ENCODE peak calls at places on chromosomes 1 and 21, in four cellular contexts. A is GM06990, Z is PC-3, X is colonic mucosa. O is an unnamed sample.

GRCh38 chr1:19393051-19393450 is 80.9 kb downstream of the SLC66A1 start:
- DNase-seq in A (peak), Z (no peak), X (no peak), O (no peak)

GRCh38 chr1:59682405-59683080 is 132.2 kb upstream of the HOOK1 start:
- DNase-seq in A (no peak), Z (no peak), X (no peak), O (no peak)

GRCh38 chr1:109613396-109614147 is 5.8 kb downstream of the GNAT2 start:
- DNase-seq in A (no peak), Z (no peak), X (no peak), O (no peak)

GRCh38 chr1:174812656-174813055 is 187.1 kb upstream of the CACYBP start:
- DNase-seq in A (no peak), Z (peak), X (no peak), O (no peak)

GRCh38 chr1:39677645-39678044 is 5.7 kb upstream of the NT5C1A start:
- DNase-seq in A (no peak), Z (no peak), X (no peak), O (no peak)

GRCh38 chr21:36156815-36157670 is at the start of gene DOP1B:
- DNase-seq in A (no peak), Z (peak), X (peak), O (peak)

GRCh38 chr1:11316701-11317100 is 43.7 kb downstream of the UBIAD1 start:
- DNase-seq in A (no peak), Z (no peak), X (no peak), O (no peak)

GRCh38 chr1:232335261-232335660 is 294.7 kb downstream of the SIPA1L2 start:
- DNase-seq in A (no peak), Z (no peak), X (no peak), O (no peak)

GRCh38 chr1:94552071-94552586 is 10.6 kb upstream of the F3 start:
- DNase-seq in A (no peak), Z (peak), X (no peak), O (no peak)

GRCh38 chr1:2477309-2477708 is 1.2 kb downstream of the PLCH2 start:
- DNase-seq in A (no peak), Z (no peak), X (no peak), O (no peak)

GRCh38 chr1:58874757-58875755 is 91.2 kb upstream of the JUN start:
- DNase-seq in A (no peak), Z (peak), X (no peak), O (no peak)

GRCh38 chr1:161421456-161421855 is 53.8 kb upstream of the CFAP126 start:
- DNase-seq in A (no peak), Z (no peak), X (no peak), O (no peak)

GRCh38 chr1:170807432-170807831 is 127.9 kb upstream of the MROH9 start:
- DNase-seq in A (no peak), Z (peak), X (no peak), O (no peak)

GRCh38 chr1:77316966-77317365 is 35.1 kb downstream of the AK5 start:
- DNase-seq in A (no peak), Z (no peak), X (no peak), O (no peak)

GRCh38 chr1:8398086-8398485 is 80.2 kb downstream of the SLC45A1 start:
- DNase-seq in A (no peak), Z (no peak), X (no peak), O (no peak)

GRCh38 chr1:180151508-180151907 is 3.2 kb upstream of the QSOX1 start:
- DNase-seq in A (no peak), Z (peak), X (no peak), O (no peak)

GRCh38 chr1:20187103-20187812 is 940 bp upstream of the PLA2G2C start:
- DNase-seq in A (no peak), Z (peak), X (peak), O (no peak)

GRCh38 chr1:107153033-107153432 is 12.2 kb downstream of the NTNG1 start:
- DNase-seq in A (peak), Z (peak), X (no peak), O (no peak)

GRCh38 chr1:55012661-55013060 is 13.9 kb downstream of the BSND start:
- DNase-seq in A (no peak), Z (no peak), X (no peak), O (no peak)

GRCh38 chr1:94757931-94758330 is 62.2 kb upstream of the SLC44A3 start:
- DNase-seq in A (no peak), Z (no peak), X (no peak), O (no peak)

DNA sequence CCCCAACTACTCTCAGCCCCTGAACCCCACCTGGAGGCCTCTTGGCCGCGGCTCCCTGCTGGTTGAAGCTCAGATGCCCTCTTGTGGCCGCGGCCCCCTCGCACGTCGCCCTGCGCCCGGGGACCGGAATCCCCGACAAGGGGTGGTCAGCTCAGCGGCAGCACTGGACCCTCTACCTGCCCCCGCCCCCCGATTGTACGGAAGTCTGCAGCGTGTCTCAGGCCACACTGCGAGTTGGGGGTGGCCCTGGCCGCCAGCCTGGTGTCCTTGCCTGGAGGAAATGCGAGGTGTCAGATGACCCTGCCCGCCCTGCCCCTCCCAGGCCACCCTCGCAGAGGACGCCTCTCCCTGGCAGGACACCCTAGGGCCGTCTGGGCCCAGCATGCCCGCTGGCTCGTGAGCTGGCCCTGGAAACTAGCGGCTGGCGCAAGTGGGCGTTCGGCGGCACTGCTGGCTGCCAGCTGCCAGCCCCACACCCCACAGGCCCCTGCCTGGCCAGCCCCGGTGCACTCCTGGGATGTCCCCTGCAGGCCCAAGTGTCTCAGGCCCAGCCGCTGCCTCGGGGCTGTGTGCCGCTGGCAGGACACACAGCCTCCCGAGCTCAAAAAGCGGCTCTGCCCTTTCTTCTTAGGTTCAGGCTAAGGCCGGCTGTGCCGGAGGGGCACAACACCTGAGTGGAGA is 60.8 kb downstream of the EDN2 start:
- DNase-seq in A (no peak), Z (peak), X (no peak), O (no peak)
- TF ChIP-seq CTCF in A (peak), Z (peak), X (peak), O (peak)

GRCh38 chr21:24076179-24076578 is 1531.1 kb downstream of the MRPL39 start:
- DNase-seq in A (no peak), Z (peak), X (no peak), O (no peak)
- TF ChIP-seq CTCF in A (no peak), Z (peak), X (no peak), O (no peak)

GRCh38 chr1:44322367-44322766 is 32.7 kb downstream of the ERI3 start:
- DNase-seq in A (no peak), Z (no peak), X (no peak), O (no peak)
- TF ChIP-seq CTCF in A (no peak), Z (no peak), X (no peak), O (no peak)

GRCh38 chr1:223483511-223483910 is 90.3 kb downstream of the CCDC185 start:
- DNase-seq in A (no peak), Z (no peak), X (no peak), O (no peak)

GRCh38 chr1:223487514-223488259 is 94.5 kb downstream of the CCDC185 start:
- DNase-seq in A (no peak), Z (no peak), X (no peak), O (no peak)

GRCh38 chr1:223489439-223489838 is 96.2 kb downstream of the CCDC185 start:
- DNase-seq in A (no peak), Z (no peak), X (no peak), O (no peak)

GRCh38 chr1:223482766-223483165 is 89.6 kb downstream of the CCDC185 start:
- DNase-seq in A (no peak), Z (no peak), X (no peak), O (no peak)

GRCh38 chr1:223486366-223486765 is 93.2 kb downstream of the CCDC185 start:
- DNase-seq in A (no peak), Z (peak), X (no peak), O (no peak)
- TF ChIP-seq CTCF in A (peak), Z (peak), X (no peak), O (no peak)

DNA sequence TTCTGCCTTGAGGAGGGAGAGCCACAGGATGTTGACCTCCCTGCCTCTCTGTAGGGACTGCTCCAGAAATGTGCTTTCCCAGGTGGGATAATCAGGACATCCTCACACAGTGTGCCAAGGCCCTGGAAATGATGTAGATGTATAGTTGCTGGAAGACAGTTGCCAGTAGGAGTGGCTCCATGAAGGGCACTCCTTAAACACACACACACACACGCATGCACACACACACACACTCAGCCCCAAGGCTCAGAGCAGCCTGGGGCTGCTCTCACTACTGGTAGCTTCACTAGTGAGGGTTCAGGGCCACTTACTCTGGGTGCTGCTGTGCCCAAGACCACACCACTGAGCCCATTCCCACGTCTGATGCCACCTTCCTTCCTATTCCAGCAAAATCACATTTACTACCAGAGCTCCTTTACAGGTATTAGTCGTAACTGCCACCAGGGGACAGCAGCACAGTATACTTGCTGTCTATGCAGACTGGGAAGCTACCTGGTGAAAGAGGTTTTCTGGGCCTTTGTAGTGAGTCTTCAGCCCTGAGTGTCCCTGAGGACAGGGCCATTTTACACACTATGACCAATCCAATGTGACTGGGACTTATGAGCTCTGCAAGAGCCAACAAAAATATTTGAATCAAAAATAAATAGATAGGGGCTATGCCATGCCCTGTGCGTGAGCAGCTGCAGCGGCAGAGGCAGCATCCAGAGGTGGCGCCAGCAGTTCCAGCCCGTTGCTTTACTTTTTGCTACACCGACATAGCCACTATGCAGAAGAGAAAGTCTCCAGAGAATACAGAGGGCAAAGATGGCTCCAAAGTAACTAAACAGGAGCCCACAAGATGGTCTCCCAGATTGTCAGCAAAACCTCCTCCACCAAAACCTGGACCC is 15.0 kb downstream of the CRNN start:
- DNase-seq in A (no peak), Z (peak), X (no peak), O (peak)
- TF ChIP-seq CTCF in A (peak), Z (peak), X (no peak), O (peak)

DNA sequence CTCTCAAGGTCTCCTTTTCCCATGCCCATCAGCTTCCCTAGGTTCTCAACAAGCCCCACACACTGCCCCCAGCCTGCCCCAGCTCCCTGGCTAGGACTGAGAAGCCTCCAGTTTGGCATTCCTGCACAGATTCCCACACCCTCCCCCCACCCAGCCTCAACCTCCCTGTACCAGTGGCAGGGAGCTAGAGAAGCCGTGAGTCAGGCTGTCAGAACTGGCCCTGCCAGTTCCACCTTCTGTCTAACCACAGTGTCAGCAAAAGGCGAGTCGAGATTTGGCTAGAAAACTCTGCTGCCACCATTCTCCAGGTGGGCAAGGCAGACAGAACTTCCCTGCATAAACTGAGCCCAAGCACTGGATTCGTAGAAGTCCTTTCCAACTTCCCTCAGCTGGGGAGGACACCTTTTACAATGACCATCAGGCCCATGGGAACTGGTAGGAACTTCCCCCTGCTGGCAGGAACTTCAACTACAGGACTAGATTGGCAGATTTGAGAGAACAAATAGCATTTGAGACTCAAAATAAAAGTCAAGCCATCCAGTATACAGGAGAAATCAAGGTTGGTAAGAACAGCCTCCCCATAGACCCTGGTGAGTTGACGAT is 31.0 kb downstream of the TNNT2 start:
- DNase-seq in A (no peak), Z (peak), X (peak), O (no peak)
- TF ChIP-seq CTCF in A (peak), Z (peak), X (peak), O (peak)

GRCh38 chr1:17911789-17912188 is 156.7 kb downstream of the ACTL8 start:
- DNase-seq in A (no peak), Z (no peak), X (no peak), O (no peak)
- TF ChIP-seq CTCF in A (no peak), Z (no peak), X (no peak), O (no peak)

DNA sequence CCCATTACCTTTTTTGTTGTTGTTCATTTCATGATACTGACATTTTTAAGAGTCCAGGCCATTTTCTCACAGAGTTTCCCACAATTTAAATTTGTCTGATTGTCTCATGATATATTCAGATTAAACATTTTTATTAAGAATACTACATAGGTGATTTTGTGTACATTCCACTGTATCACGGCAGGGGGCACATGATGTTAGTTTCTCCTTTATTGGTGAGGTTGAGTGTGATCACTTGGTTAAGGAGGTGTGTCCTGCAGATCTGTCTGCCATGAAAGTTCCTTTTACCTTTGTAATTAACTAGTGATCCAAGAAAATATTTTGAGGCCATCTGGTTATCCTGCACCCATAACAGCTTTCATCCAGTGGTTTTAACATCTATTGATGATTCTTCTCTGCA is 11.8 kb downstream of the RTCA start:
- DNase-seq in A (no peak), Z (no peak), X (no peak), O (no peak)
- TF ChIP-seq CTCF in A (no peak), Z (no peak), X (no peak), O (no peak)